ENCODE peak calls at places on chromosomes 4 and X, in six cellular contexts. X, Y, K, L, M and S are unnamed samples.

GRCh38 chrX:39728025-39728424 is 369.7 kb downstream of the BCOR start:
- DNase-seq in X (no peak), Y (no peak), K (no peak), L (no peak), M (no peak), S (no peak)

GRCh38 chr4:146500216-146500615 is 21.5 kb downstream of the SLC10A7 start:
- DNase-seq in X (no peak), Y (no peak), K (no peak), L (no peak), M (no peak), S (no peak)

GRCh38 chr4:55838356-55838755 is 15.1 kb upstream of the EXOC1 start:
- DNase-seq in X (no peak), Y (no peak), K (no peak), L (no peak), M (no peak), S (no peak)

GRCh38 chr4:87423313-87424031 is 1.1 kb downstream of the NUDT9 start:
- DNase-seq in X (no peak), Y (no peak), K (no peak), L (no peak), M (no peak), S (no peak)

GRCh38 chr4:122909683-122910082 is 12.7 kb downstream of the NUDT6 start:
- DNase-seq in X (no peak), Y (no peak), K (no peak), L (peak), M (no peak), S (no peak)

GRCh38 chrX:2696698-2697215 is 5.7 kb downstream of the CD99 start:
- DNase-seq in X (peak), Y (no peak), K (no peak), L (no peak), M (no peak), S (no peak)

GRCh38 chr4:57710053-57710452 is 599.9 kb upstream of the IGFBP7 start:
- DNase-seq in X (peak), Y (no peak), K (no peak), L (no peak), M (no peak), S (no peak)

GRCh38 chrX:18906286-18906685 is 77.6 kb downstream of the PHKA2 start:
- DNase-seq in X (no peak), Y (no peak), K (no peak), L (no peak), M (no peak), S (no peak)

GRCh38 chrX:46865281-46865680 is 28.4 kb downstream of the RP2 start:
- DNase-seq in X (no peak), Y (no peak), K (no peak), L (peak), M (no peak), S (no peak)

GRCh38 chr4:103918214-103918613 is 198.4 kb upstream of the TACR3 start:
- DNase-seq in X (no peak), Y (no peak), K (no peak), L (no peak), M (no peak), S (no peak)

GRCh38 chr4:103915224-103915869 is 195.6 kb upstream of the TACR3 start:
- DNase-seq in X (peak), Y (peak), K (peak), L (peak), M (no peak), S (no peak)
- TF ChIP-seq ZNF274 in X (no peak), Y (no peak), K (no peak), L (no peak), M (no peak), S (no peak)

DNA sequence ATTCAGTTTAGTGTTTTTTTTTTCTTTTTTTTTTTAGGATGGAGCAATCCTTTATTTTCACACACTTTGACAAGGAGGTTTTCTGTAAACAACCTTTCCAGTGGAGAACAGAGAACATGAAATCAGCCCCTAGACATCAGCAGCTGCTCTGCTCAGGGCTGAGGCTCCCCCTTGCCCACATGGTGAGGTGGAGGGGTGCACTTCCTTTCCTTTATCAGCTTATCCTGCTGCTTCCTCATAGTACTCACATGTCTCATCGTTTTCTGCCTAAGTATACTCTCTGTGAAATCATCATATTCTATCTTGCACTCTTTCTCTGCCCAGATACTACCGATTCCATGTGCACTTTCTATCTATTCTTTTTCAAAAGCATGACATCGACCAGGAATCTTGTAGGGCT is 47.6 kb upstream of the PRSS12 start:
- DNase-seq in X (no peak), Y (no peak), K (no peak), L (no peak), M (no peak), S (no peak)
- H3K9ac ChIP-seq in X (no peak), Y (no peak), K (no peak), L (no peak), M (no peak), S (no peak)

DNA sequence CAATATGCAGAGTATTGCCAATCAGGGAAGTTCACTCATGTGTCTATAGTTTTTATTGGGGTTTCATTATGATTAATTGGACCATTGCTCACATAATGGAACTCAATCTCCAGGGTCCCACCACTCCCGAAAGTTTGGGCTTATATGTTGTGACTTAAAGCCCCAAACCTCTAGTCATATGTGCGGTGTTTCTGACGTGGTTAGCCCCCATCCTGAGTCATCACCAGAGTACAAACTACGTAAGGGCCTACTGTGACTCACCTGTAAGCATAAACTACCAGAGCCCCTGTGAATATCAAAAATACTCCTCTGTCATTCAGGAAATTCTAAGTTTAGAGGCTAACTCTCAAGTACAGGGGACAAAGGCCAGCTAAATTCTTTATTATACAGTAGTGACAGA is 5.4 kb downstream of the YIPF6 start:
- DNase-seq in X (no peak), Y (no peak), K (no peak), L (no peak), M (no peak), S (no peak)
- TF ChIP-seq ZNF274 in X (no peak), Y (no peak), K (no peak), L (no peak), M (no peak), S (no peak)

DNA sequence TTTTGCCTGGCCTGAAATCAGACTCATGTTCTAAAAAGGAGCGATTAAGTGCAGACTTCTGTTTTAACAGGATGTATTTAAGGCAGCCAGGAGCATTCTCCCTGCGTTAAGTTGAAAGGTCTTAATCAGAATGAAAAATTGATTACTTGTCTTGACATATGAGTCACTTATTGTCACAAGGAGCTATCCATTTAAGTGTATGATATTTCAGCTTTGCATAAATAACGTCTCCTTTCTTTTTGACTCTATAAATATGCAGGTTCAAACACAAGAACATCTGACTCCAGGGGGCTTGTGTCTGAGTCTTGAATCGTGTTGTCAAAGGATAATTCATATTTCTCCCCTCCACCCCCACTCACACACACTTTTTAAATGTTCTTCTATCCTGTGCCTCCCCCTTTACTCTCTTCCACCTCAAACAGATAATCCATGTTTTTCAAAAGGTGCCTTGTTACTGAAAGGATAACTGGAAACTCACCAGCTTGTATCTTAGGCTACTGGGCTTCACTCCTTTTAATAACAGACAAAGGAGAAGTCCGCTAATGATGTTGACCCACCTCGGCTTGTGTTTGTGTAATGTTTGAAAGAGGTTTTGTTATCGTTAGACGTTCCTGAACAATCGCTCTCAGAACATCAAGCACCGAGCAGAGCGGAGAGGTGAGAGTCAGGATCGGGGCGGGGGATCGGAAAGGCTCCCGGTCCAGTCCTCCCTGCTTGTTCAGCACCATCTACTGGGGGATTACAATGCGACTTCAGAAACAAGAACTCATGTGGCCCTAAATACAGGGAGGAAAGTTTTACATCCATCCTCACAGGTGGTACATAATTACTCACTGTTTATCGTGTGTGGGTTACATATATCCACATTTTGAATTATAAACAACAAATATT is 107.5 kb upstream of the RPL34 start:
- DNase-seq in X (no peak), Y (peak), K (no peak), L (peak), M (peak), S (peak)
- H3K9ac ChIP-seq in X (no peak), Y (no peak), K (no peak), L (no peak), M (no peak), S (no peak)

GRCh38 chrX:116342903-116343302 is 93.5 kb upstream of the SLC6A14 start:
- DNase-seq in X (no peak), Y (no peak), K (no peak), L (no peak), M (no peak), S (no peak)

GRCh38 chrX:116345953-116346352 is 90.5 kb upstream of the SLC6A14 start:
- DNase-seq in X (no peak), Y (no peak), K (no peak), L (no peak), M (no peak), S (no peak)
- TF ChIP-seq ZNF274 in X (no peak), Y (no peak), K (no peak), L (no peak), M (no peak), S (no peak)